ENCODE peak calls at places on chromosomes 11 and 22, in ten cellular contexts. U, S, J, T, I, O, A, E, G and X are unnamed samples.

GRCh38 chr11:23948831-23949230 is 548.0 kb upstream of the LUZP2 start:
- DNase-seq in G (no peak), I (no peak), O (no peak), U (no peak), S (peak; percentile 29), J (no peak), A (no peak), E (no peak), T (no peak), X (no peak)

GRCh38 chr11:130513132-130513531 is 64.7 kb downstream of the ADAMTS15 start:
- DNase-seq in I (peak; percentile 75), A (peak; percentile 49), S (no peak), O (no peak), G (no peak), E (no peak), J (no peak), T (peak; percentile 6), U (peak; percentile 28), X (no peak)

GRCh38 chr11:121538054-121538453 is 85.3 kb upstream of the SORL1-AS1 start:
- DNase-seq in E (no peak), A (no peak), J (no peak), U (no peak), O (no peak), G (peak; percentile 36), I (no peak), S (no peak), T (no peak), X (no peak)

GRCh38 chr22:22406445-22406844 is 102.1 kb downstream of the ZNF280B start:
- DNase-seq in U (no peak), S (no peak), I (no peak), G (no peak), E (no peak), T (no peak), O (no peak), A (no peak), J (no peak), X (no peak)

GRCh38 chr11:72389116-72389515 is 45.2 kb downstream of the CLPB start:
- DNase-seq in E (no peak), O (no peak), I (no peak), A (no peak), T (no peak), S (no peak), J (no peak), G (no peak), U (no peak), X (no peak)

GRCh38 chr11:2180775-2181370 is 9.3 kb upstream of the TH start:
- DNase-seq in E (no peak), U (no peak), O (no peak), J (no peak), G (no peak), T (no peak), I (no peak), A (no peak), S (no peak), X (no peak)

GRCh38 chr22:33883561-33883960 is 36.7 kb downstream of the LARGE1 start:
- DNase-seq in G (no peak), J (no peak), I (no peak), T (no peak), O (no peak), E (no peak), U (no peak), A (no peak), S (no peak), X (no peak)

GRCh38 chr22:48753752-48754517 is 1073.7 kb downstream of the BRD1 start:
- DNase-seq in E (no peak), S (no peak), G (no peak), O (no peak), J (no peak), U (no peak), I (no peak), A (no peak), T (no peak), X (no peak)

GRCh38 chr11:8779107-8779506 is 96.5 kb downstream of the RPL27A start:
- DNase-seq in J (no peak), T (no peak), I (no peak), A (no peak), U (no peak), E (no peak), O (no peak), S (no peak), G (no peak), X (no peak)

GRCh38 chr11:74094393-74094792 is 76.4 kb downstream of the C2CD3 start:
- DNase-seq in A (no peak), G (no peak), U (no peak), E (no peak), J (no peak), O (no peak), S (no peak), I (no peak), T (no peak), X (no peak)

GRCh38 chr11:36411202-36411640 is 98.9 kb downstream of the TRAF6 start:
- DNase-seq in O (no peak), I (no peak), G (peak; percentile 5), T (no peak), A (peak; percentile 22), U (peak; percentile 66), S (no peak), E (peak; percentile 23), J (no peak), X (no peak)

GRCh38 chr11:123408619-123409455 is 21.2 kb upstream of the GRAMD1B start:
- DNase-seq in J (no peak), E (no peak), I (no peak), A (no peak), T (no peak), O (no peak), S (no peak), G (no peak), U (no peak), X (no peak)

GRCh38 chr11:114308689-114309089 is 12.5 kb downstream of the NNMT start:
- DNase-seq in J (no peak), E (no peak), U (peak; percentile 7), G (no peak), O (no peak), S (no peak), T (no peak), I (no peak), A (no peak), X (no peak)

GRCh38 chr11:121482231-121483129 is 29.7 kb upstream of the SORL1-AS1 start:
- DNase-seq in S (no peak), T (no peak), J (no peak), G (peak; percentile 75), E (peak; percentile 62), I (no peak), U (peak; percentile 70), O (no peak), A (peak; percentile 24), X (no peak)

GRCh38 chr22:21978564-21979386 is 3.8 kb downstream of the TOP3B start:
- DNase-seq in J (no peak), S (no peak), A (no peak), U (no peak), E (no peak), I (no peak), O (no peak), G (no peak), T (no peak), X (no peak)

GRCh38 chr11:80109031-80109430 is 668.2 kb upstream of the TENM4 start:
- DNase-seq in I (no peak), J (no peak), T (no peak), U (no peak), O (no peak), G (no peak), A (no peak), S (peak; percentile 7), E (no peak), X (no peak)

GRCh38 chr11:70460959-70461358 is 62.6 kb downstream of the CTTN start:
- DNase-seq in U (no peak), E (no peak), G (no peak), J (no peak), S (no peak), A (no peak), I (no peak), T (no peak), O (no peak), X (no peak)

GRCh38 chr22:38203090-38203810 is 1.5 kb downstream of the MAFF start:
- DNase-seq in I (no peak), S (peak; percentile 53), G (no peak), A (peak; percentile 85), T (no peak), U (no peak), J (no peak), O (no peak), E (peak; percentile 39), X (peak; percentile 17)

GRCh38 chr11:17063171-17064002 is 14.1 kb downstream of the RPS13 start:
- DNase-seq in S (peak; percentile 27), A (peak; percentile 74), I (peak; percentile 64), G (peak; percentile 11), O (no peak), E (peak; percentile 74), U (peak; percentile 61), J (no peak), T (peak; percentile 26), X (peak; percentile 32)

GRCh38 chr11:26841818-26842457 is 120.1 kb upstream of the SLC5A12 start:
- DNase-seq in U (no peak), S (peak; percentile 60), O (peak; percentile 51), I (no peak), G (no peak), E (no peak), T (no peak), A (no peak), J (no peak), X (no peak)